ENCODE peak calls at places on chromosome 16, in nine cellular contexts. P is nephron progenitor cell, M is brain microvascular endothelial cell, D is GM12865, U is breast epithelium, Z is LNCaP clone FGC, Y is pancreas, V is HFF-Myc, O is endothelial cell. A is an unnamed sample.

GRCh38 chr16:10851512-10851911 is 25.5 kb upstream of the CIITA start:
- DNase-seq in P (no peak), M (no peak), D (no peak), U (no peak), Z (no peak), Y (no peak), V (no peak), O (no peak), A (no peak)

GRCh38 chr16:66569827-66570405 is 3.7 kb downstream of the CMTM1 start:
- DNase-seq in P (no peak), M (peak; percentile 49), D (no peak), U (no peak), Z (no peak), Y (no peak), V (no peak), O (no peak), A (no peak)

GRCh38 chr16:77918792-77919707 is 103.3 kb upstream of the CLEC3A start:
- DNase-seq in P (no peak), M (no peak), D (no peak), U (no peak), Z (no peak), Y (peak; percentile 29), V (no peak), O (no peak), A (no peak)

GRCh38 chr16:24539850-24540484 is 601 bp downstream of the RBBP6 start:
- DNase-seq in P (peak; percentile 66), M (no peak), D (peak; percentile 71), U (peak; percentile 43), Z (no peak), Y (peak; percentile 64), V (no peak), O (peak; percentile 54), A (no peak)

GRCh38 chr16:3935921-3936320 is 55.4 kb upstream of the CREBBP start:
- DNase-seq in P (no peak), M (no peak), D (no peak), U (no peak), Z (no peak), Y (no peak), V (no peak), O (no peak), A (no peak)

GRCh38 chr16:23434380-23434779 is 18.6 kb downstream of the COG7 start:
- DNase-seq in P (peak; percentile 22), M (no peak), D (peak; percentile 82), U (no peak), Z (peak; percentile 61), Y (peak; percentile 50), V (peak; percentile 47), O (peak; percentile 44), A (peak; percentile 76)

GRCh38 chr16:66862023-66862520 is 17.9 kb downstream of the CA7 start:
- DNase-seq in P (no peak), M (no peak), D (no peak), U (no peak), Z (no peak), Y (no peak), V (no peak), O (no peak), A (no peak)

GRCh38 chr16:717651-718245 is 2.8 kb downstream of the METRN start:
- DNase-seq in P (no peak), M (no peak), D (no peak), U (no peak), Z (no peak), Y (no peak), V (no peak), O (no peak), A (no peak)

GRCh38 chr16:82694239-82694874 is 67.6 kb downstream of the CDH13 start:
- DNase-seq in P (no peak), M (peak; percentile 61), D (no peak), U (no peak), Z (no peak), Y (no peak), V (no peak), O (no peak), A (no peak)

GRCh38 chr16:86396318-86396882 is 113.9 kb upstream of the FOXF1 start:
- DNase-seq in P (no peak), M (peak; percentile 9), D (no peak), U (no peak), Z (no peak), Y (no peak), V (peak; percentile 81), O (no peak), A (no peak)

GRCh38 chr16:63315229-63315628 is 1279.0 kb upstream of the CDH8 start:
- DNase-seq in P (no peak), M (no peak), D (no peak), U (no peak), Z (peak; percentile 37), Y (no peak), V (no peak), O (no peak), A (no peak)

GRCh38 chr16:52435573-52435972 is 111.4 kb downstream of the TOX3 start:
- DNase-seq in P (no peak), M (no peak), D (no peak), U (no peak), Z (no peak), Y (no peak), V (no peak), O (no peak), A (no peak)

GRCh38 chr16:54106078-54106477 is 180.5 kb downstream of the IRX3 start:
- DNase-seq in P (no peak), M (no peak), D (no peak), U (no peak), Z (no peak), Y (no peak), V (no peak), O (no peak), A (no peak)

GRCh38 chr16:51762081-51762995 is 611.3 kb upstream of the SALL1 start:
- DNase-seq in P (peak; percentile 96), M (peak; percentile 43), D (peak; percentile 73), U (peak; percentile 47), Z (peak; percentile 36), Y (peak; percentile 85), V (peak; percentile 24), O (peak; percentile 89), A (peak; percentile 64)

GRCh38 chr16:70725912-70726828 is 40.3 kb upstream of the MTSS2 start:
- DNase-seq in P (no peak), M (no peak), D (no peak), U (no peak), Z (no peak), Y (no peak), V (no peak), O (no peak), A (no peak)

DNA sequence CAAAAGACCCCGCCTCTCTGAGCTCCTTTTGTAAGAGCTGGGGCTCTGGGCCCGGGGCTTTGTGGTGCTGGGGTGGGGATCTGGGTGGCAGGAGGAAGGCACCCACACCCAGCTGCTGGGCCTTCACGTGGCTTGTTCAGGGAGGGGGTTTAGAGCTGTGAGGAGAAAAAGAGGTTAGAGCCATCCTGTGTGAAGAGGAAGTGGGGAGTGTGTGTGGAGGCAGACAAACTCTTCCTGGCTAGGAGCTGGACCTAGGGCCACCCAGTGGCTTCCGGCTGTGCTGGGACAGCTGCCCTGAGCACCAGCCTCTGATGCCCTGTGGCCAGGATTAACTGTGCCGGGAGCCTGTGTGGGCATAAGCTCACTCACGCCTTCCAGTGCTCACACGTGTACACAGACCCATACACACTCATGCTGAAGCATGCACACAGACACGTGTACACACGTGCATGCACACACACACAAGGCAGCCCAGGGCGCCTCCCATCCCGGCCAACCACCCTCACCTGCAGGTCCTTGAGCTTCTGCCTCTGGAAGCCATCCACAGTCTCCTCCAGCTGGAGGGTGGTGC is 7.4 kb downstream of the CIBAR2 start:
- DNase-seq in P (no peak), M (no peak), D (peak; percentile 64), U (no peak), Z (no peak), Y (no peak), V (no peak), O (no peak), A (peak; percentile 50)
- TF ChIP-seq CTCF in P (no peak), M (no peak), D (no peak), U (no peak), Z (no peak), Y (no peak), V (no peak), O (no peak), A (no peak)

DNA sequence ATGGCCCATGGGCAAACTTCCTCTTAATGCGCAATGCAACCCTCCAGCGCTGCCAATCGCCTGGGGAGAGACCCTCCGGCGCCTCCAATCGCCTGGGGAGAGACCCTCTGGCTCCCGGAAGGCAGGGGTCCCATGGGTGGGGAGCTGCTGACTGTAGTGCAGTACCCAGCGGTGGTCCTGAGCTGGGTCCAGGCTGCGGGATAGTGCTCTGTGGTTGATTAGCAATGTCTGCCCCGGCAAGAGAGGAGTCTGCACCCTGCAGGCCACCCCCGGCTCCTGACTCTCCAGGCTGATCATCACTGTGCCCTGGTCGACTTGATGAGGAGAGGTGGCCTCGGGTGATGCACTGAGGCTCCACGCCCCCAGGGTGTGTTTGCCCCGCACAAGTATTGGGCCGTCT is 44.6 kb upstream of the ZNF469 start:
- DNase-seq in P (no peak), M (no peak), D (no peak), U (no peak), Z (no peak), Y (no peak), V (no peak), O (peak; percentile 22), A (no peak)
- TF ChIP-seq CTCF in P (no peak), M (peak; percentile 52), D (no peak), U (no peak), Z (no peak), Y (no peak), V (no peak), O (no peak), A (no peak)

GRCh38 chr16:30052671-30053372 is 12.7 kb upstream of the ALDOA start:
- DNase-seq in P (peak; percentile 96), M (peak; percentile 91), D (peak; percentile 96), U (peak; percentile 84), Z (peak; percentile 78), Y (peak; percentile 94), V (peak; percentile 75), O (peak; percentile 94), A (peak; percentile 93)

GRCh38 chr16:30053376-30054015 is 12.1 kb upstream of the ALDOA start:
- DNase-seq in P (peak; percentile 24), M (peak; percentile 43), D (no peak), U (no peak), Z (no peak), Y (no peak), V (no peak), O (no peak), A (no peak)

GRCh38 chr16:30054959-30055553 is 10.5 kb upstream of the ALDOA start:
- DNase-seq in P (peak; percentile 74), M (no peak), D (peak; percentile 65), U (no peak), Z (no peak), Y (peak; percentile 92), V (no peak), O (peak; percentile 76), A (peak; percentile 67)

GRCh38 chr16:30051518-30051917 is 14.0 kb upstream of the ALDOA start:
- DNase-seq in P (no peak), M (peak; percentile 82), D (no peak), U (no peak), Z (no peak), Y (no peak), V (no peak), O (no peak), A (no peak)

GRCh38 chr16:30054451-30054850 is 11.1 kb upstream of the ALDOA start:
- DNase-seq in P (no peak), M (no peak), D (no peak), U (no peak), Z (no peak), Y (no peak), V (no peak), O (no peak), A (no peak)
- TF ChIP-seq CTCF in P (no peak), M (no peak), D (no peak), U (no peak), Z (no peak), Y (no peak), V (no peak), O (no peak), A (no peak)

GRCh38 chr16:61344791-61345190 is 691.4 kb downstream of the CDH8 start:
- DNase-seq in P (no peak), M (no peak), D (no peak), U (no peak), Z (no peak), Y (no peak), V (no peak), O (no peak), A (no peak)
- TF ChIP-seq CTCF in P (no peak), M (no peak), D (no peak), U (no peak), Z (no peak), Y (no peak), V (no peak), O (no peak), A (no peak)

A was measured in GM20000.